ENCODE peak calls at places on chromosomes 2 and 18, in ten cellular contexts. L is hippocampal formation; I is stimulated activated naive CD4-positive, alpha-beta T cell treated with Interleukin-2 at 50 U/mL for 16 hours; Q is sciatic nerve; D is HT1080; E is activated gamma-delta T cell treated with Interleukin-2 at 50 U/mL for 16 hours; W is EH; N is activated CD4-positive, CD25-positive, alpha-beta regulatory T cell treated with anti-CD3 and anti-CD28 coated beads, Interleukin-2, amount 50 U/mL, for 16 hours; T is chondrocyte; P is AG04450. K is an unnamed sample.

GRCh38 chr18:55088561-55088960 is 129.3 kb upstream of the CCDC68 start:
- DNase-seq in L (no peak), I (no peak), Q (no peak), D (no peak), E (no peak), W (no peak), N (no peak), T (no peak), P (no peak), K (peak)

GRCh38 chr2:132267372-132267771 is 105.6 kb upstream of the ANKRD30BL start:
- DNase-seq in L (no peak), I (no peak), Q (no peak), D (no peak), E (no peak), W (no peak), N (no peak), T (no peak), P (no peak), K (no peak)

GRCh38 chr2:190802810-190803209 is 77.8 kb upstream of the GLS start:
- DNase-seq in L (no peak), I (no peak), Q (no peak), D (no peak), E (no peak), W (no peak), N (no peak), T (no peak), P (no peak), K (no peak)

GRCh38 chr2:72032481-72033041 is 115.1 kb downstream of the CYP26B1 start:
- DNase-seq in L (no peak), I (no peak), Q (peak), D (no peak), E (no peak), W (no peak), N (no peak), T (peak), P (no peak), K (no peak)

GRCh38 chr2:46309052-46309953 is 12.1 kb downstream of the EPAS1 start:
- DNase-seq in L (no peak), I (no peak), Q (no peak), D (no peak), E (no peak), W (peak), N (no peak), T (no peak), P (no peak), K (no peak)

GRCh38 chr18:63162271-63163014 is 157.1 kb downstream of the BCL2 start:
- DNase-seq in L (no peak), I (peak), Q (no peak), D (no peak), E (no peak), W (peak), N (no peak), T (no peak), P (no peak), K (peak)

GRCh38 chr2:169542433-169542832 is 31.2 kb downstream of the FASTKD1 start:
- DNase-seq in L (no peak), I (no peak), Q (no peak), D (no peak), E (no peak), W (no peak), N (no peak), T (no peak), P (no peak), K (no peak)

GRCh38 chr2:228282371-228282770 is 100.9 kb upstream of the SPHKAP start:
- DNase-seq in L (peak), I (no peak), Q (no peak), D (no peak), E (no peak), W (no peak), N (no peak), T (no peak), P (no peak), K (no peak)

GRCh38 chr2:9334722-9335121 is 88.6 kb downstream of the ITGB1BP1 start:
- DNase-seq in L (no peak), I (no peak), Q (no peak), D (no peak), E (no peak), W (no peak), N (no peak), T (no peak), P (no peak), K (no peak)

GRCh38 chr2:39658371-39658770 is 7.3 kb upstream of the TMEM178A start:
- DNase-seq in L (no peak), I (no peak), Q (no peak), D (no peak), E (no peak), W (no peak), N (no peak), T (no peak), P (no peak), K (no peak)

GRCh38 chr2:45237850-45238542 is 228.7 kb upstream of the SIX2 start:
- DNase-seq in L (no peak), I (no peak), Q (no peak), D (peak), E (no peak), W (peak), N (no peak), T (no peak), P (peak), K (peak)

GRCh38 chr2:73134471-73134870 is 21.7 kb upstream of the RAB11FIP5 start:
- DNase-seq in L (no peak), I (no peak), Q (no peak), D (peak), E (no peak), W (peak), N (no peak), T (no peak), P (no peak), K (peak)

GRCh38 chr2:77633601-77634000 is 111.4 kb upstream of the LRRTM4 start:
- DNase-seq in L (no peak), I (no peak), Q (no peak), D (no peak), E (no peak), W (no peak), N (no peak), T (no peak), P (no peak), K (no peak)